ENCODE peak calls at places on chromosomes 13 and 19, in five cellular contexts. One of them, this sample, is unnamed.

GRCh38 chr13:114109646-114110045 is 22.8 kb downstream of the RASA3 start:
- DNase-seq in hippocampal formation: no peak
- DNase-seq in stimulated activated CD8-positive, alpha-beta memory T cell treated with anti-CD3 and anti-CD28 coated beads, Interleukin-15, amount 100 ng/mL, for 24 hours: no peak
- DNase-seq in NCI-H1048: no peak
- DNase-seq in T-helper 2 cell: no peak
- DNase-seq in this sample: no peak

GRCh38 chr13:37735293-37735692 is 134.3 kb downstream of the TRPC4 start:
- DNase-seq in hippocampal formation: no peak
- DNase-seq in stimulated activated CD8-positive, alpha-beta memory T cell treated with anti-CD3 and anti-CD28 coated beads, Interleukin-15, amount 100 ng/mL, for 24 hours: no peak
- DNase-seq in NCI-H1048: no peak
- DNase-seq in T-helper 2 cell: no peak
- DNase-seq in this sample: no peak

GRCh38 chr13:95123726-95124125 is 177.5 kb downstream of the ABCC4 start:
- DNase-seq in hippocampal formation: no peak
- DNase-seq in stimulated activated CD8-positive, alpha-beta memory T cell treated with anti-CD3 and anti-CD28 coated beads, Interleukin-15, amount 100 ng/mL, for 24 hours: no peak
- DNase-seq in NCI-H1048: no peak
- DNase-seq in T-helper 2 cell: no peak
- DNase-seq in this sample: no peak

GRCh38 chr19:46860125-46860845 is 512 bp upstream of the ARHGAP35 start:
- DNase-seq in hippocampal formation: peak
- DNase-seq in stimulated activated CD8-positive, alpha-beta memory T cell treated with anti-CD3 and anti-CD28 coated beads, Interleukin-15, amount 100 ng/mL, for 24 hours: peak
- DNase-seq in NCI-H1048: peak
- DNase-seq in T-helper 2 cell: peak
- DNase-seq in this sample: peak

GRCh38 chr19:2769218-2769617 is 13.9 kb downstream of the SGTA start:
- DNase-seq in hippocampal formation: no peak
- DNase-seq in stimulated activated CD8-positive, alpha-beta memory T cell treated with anti-CD3 and anti-CD28 coated beads, Interleukin-15, amount 100 ng/mL, for 24 hours: no peak
- DNase-seq in NCI-H1048: no peak
- DNase-seq in T-helper 2 cell: no peak
- DNase-seq in this sample: no peak

GRCh38 chr19:18203408-18203862 is 407 bp downstream of the RAB3A start:
- DNase-seq in hippocampal formation: peak
- DNase-seq in stimulated activated CD8-positive, alpha-beta memory T cell treated with anti-CD3 and anti-CD28 coated beads, Interleukin-15, amount 100 ng/mL, for 24 hours: no peak
- DNase-seq in NCI-H1048: no peak
- DNase-seq in T-helper 2 cell: no peak
- DNase-seq in this sample: no peak

GRCh38 chr13:67013709-67014108 is 216.4 kb downstream of the PCDH9 start:
- DNase-seq in hippocampal formation: no peak
- DNase-seq in stimulated activated CD8-positive, alpha-beta memory T cell treated with anti-CD3 and anti-CD28 coated beads, Interleukin-15, amount 100 ng/mL, for 24 hours: no peak
- DNase-seq in NCI-H1048: no peak
- DNase-seq in T-helper 2 cell: no peak
- DNase-seq in this sample: no peak

GRCh38 chr13:98548230-98548629 is 28.7 kb downstream of the STK24 start:
- DNase-seq in hippocampal formation: no peak
- DNase-seq in stimulated activated CD8-positive, alpha-beta memory T cell treated with anti-CD3 and anti-CD28 coated beads, Interleukin-15, amount 100 ng/mL, for 24 hours: no peak
- DNase-seq in NCI-H1048: no peak
- DNase-seq in T-helper 2 cell: no peak
- DNase-seq in this sample: no peak

GRCh38 chr19:772730-773436 is 22.0 kb downstream of the MISP start:
- DNase-seq in hippocampal formation: no peak
- DNase-seq in stimulated activated CD8-positive, alpha-beta memory T cell treated with anti-CD3 and anti-CD28 coated beads, Interleukin-15, amount 100 ng/mL, for 24 hours: no peak
- DNase-seq in NCI-H1048: no peak
- DNase-seq in T-helper 2 cell: no peak
- DNase-seq in this sample: no peak

GRCh38 chr19:37594982-37595382 is 306 bp downstream of the ZNF540 start:
- DNase-seq in hippocampal formation: peak
- DNase-seq in stimulated activated CD8-positive, alpha-beta memory T cell treated with anti-CD3 and anti-CD28 coated beads, Interleukin-15, amount 100 ng/mL, for 24 hours: peak
- DNase-seq in NCI-H1048: no peak
- DNase-seq in T-helper 2 cell: peak
- DNase-seq in this sample: peak

GRCh38 chr19:18013210-18013609 is 5.2 kb downstream of the ARRDC2 start:
- DNase-seq in hippocampal formation: no peak
- DNase-seq in stimulated activated CD8-positive, alpha-beta memory T cell treated with anti-CD3 and anti-CD28 coated beads, Interleukin-15, amount 100 ng/mL, for 24 hours: no peak
- DNase-seq in NCI-H1048: no peak
- DNase-seq in T-helper 2 cell: no peak
- DNase-seq in this sample: no peak

GRCh38 chr19:14580623-14581237 is 2.2 kb upstream of the CLEC17A start:
- DNase-seq in hippocampal formation: no peak
- DNase-seq in stimulated activated CD8-positive, alpha-beta memory T cell treated with anti-CD3 and anti-CD28 coated beads, Interleukin-15, amount 100 ng/mL, for 24 hours: no peak
- DNase-seq in NCI-H1048: no peak
- DNase-seq in T-helper 2 cell: no peak
- DNase-seq in this sample: no peak

GRCh38 chr13:102401305-102401704 is 543 bp downstream of the FGF14 start:
- DNase-seq in hippocampal formation: no peak
- DNase-seq in stimulated activated CD8-positive, alpha-beta memory T cell treated with anti-CD3 and anti-CD28 coated beads, Interleukin-15, amount 100 ng/mL, for 24 hours: no peak
- DNase-seq in NCI-H1048: no peak
- DNase-seq in T-helper 2 cell: no peak
- DNase-seq in this sample: no peak

GRCh38 chr19:33621811-33622504 is at the start of gene CHST8:
- DNase-seq in hippocampal formation: no peak
- DNase-seq in stimulated activated CD8-positive, alpha-beta memory T cell treated with anti-CD3 and anti-CD28 coated beads, Interleukin-15, amount 100 ng/mL, for 24 hours: no peak
- DNase-seq in NCI-H1048: no peak
- DNase-seq in T-helper 2 cell: no peak
- DNase-seq in this sample: no peak

GRCh38 chr13:73096173-73097117 is 37.6 kb downstream of the KLF5 start:
- DNase-seq in hippocampal formation: no peak
- DNase-seq in stimulated activated CD8-positive, alpha-beta memory T cell treated with anti-CD3 and anti-CD28 coated beads, Interleukin-15, amount 100 ng/mL, for 24 hours: no peak
- DNase-seq in NCI-H1048: no peak
- DNase-seq in T-helper 2 cell: no peak
- DNase-seq in this sample: no peak

GRCh38 chr19:54035215-54036178 is 28.2 kb downstream of the VSTM1 start:
- DNase-seq in hippocampal formation: no peak
- DNase-seq in stimulated activated CD8-positive, alpha-beta memory T cell treated with anti-CD3 and anti-CD28 coated beads, Interleukin-15, amount 100 ng/mL, for 24 hours: no peak
- DNase-seq in NCI-H1048: no peak
- DNase-seq in T-helper 2 cell: no peak
- DNase-seq in this sample: no peak

GRCh38 chr19:51695702-51696315 is 2.7 kb downstream of the SPACA6 start:
- DNase-seq in hippocampal formation: no peak
- DNase-seq in stimulated activated CD8-positive, alpha-beta memory T cell treated with anti-CD3 and anti-CD28 coated beads, Interleukin-15, amount 100 ng/mL, for 24 hours: no peak
- DNase-seq in NCI-H1048: no peak
- DNase-seq in T-helper 2 cell: no peak
- DNase-seq in this sample: no peak

GRCh38 chr19:35534803-35535480 is 1.7 kb downstream of the GAPDHS start:
- DNase-seq in hippocampal formation: no peak
- DNase-seq in stimulated activated CD8-positive, alpha-beta memory T cell treated with anti-CD3 and anti-CD28 coated beads, Interleukin-15, amount 100 ng/mL, for 24 hours: no peak
- DNase-seq in NCI-H1048: no peak
- DNase-seq in T-helper 2 cell: no peak
- DNase-seq in this sample: no peak

GRCh38 chr13:33205804-33206221 is 79.7 kb downstream of the STARD13 start:
- DNase-seq in hippocampal formation: no peak
- DNase-seq in stimulated activated CD8-positive, alpha-beta memory T cell treated with anti-CD3 and anti-CD28 coated beads, Interleukin-15, amount 100 ng/mL, for 24 hours: no peak
- DNase-seq in NCI-H1048: no peak
- DNase-seq in T-helper 2 cell: no peak
- DNase-seq in this sample: no peak

GRCh38 chr13:45830121-45830520 is 21.4 kb downstream of the SIAH3 start:
- DNase-seq in hippocampal formation: no peak
- DNase-seq in stimulated activated CD8-positive, alpha-beta memory T cell treated with anti-CD3 and anti-CD28 coated beads, Interleukin-15, amount 100 ng/mL, for 24 hours: no peak
- DNase-seq in NCI-H1048: no peak
- DNase-seq in T-helper 2 cell: no peak
- DNase-seq in this sample: no peak

GRCh38 chr13:58080806-58081205 is 449.3 kb downstream of the PCDH17 start:
- DNase-seq in hippocampal formation: no peak
- DNase-seq in stimulated activated CD8-positive, alpha-beta memory T cell treated with anti-CD3 and anti-CD28 coated beads, Interleukin-15, amount 100 ng/mL, for 24 hours: no peak
- DNase-seq in NCI-H1048: no peak
- DNase-seq in T-helper 2 cell: no peak
- DNase-seq in this sample: no peak

GRCh38 chr19:35295792-35296462 is 4.0 kb downstream of the MAG start:
- DNase-seq in hippocampal formation: no peak
- DNase-seq in stimulated activated CD8-positive, alpha-beta memory T cell treated with anti-CD3 and anti-CD28 coated beads, Interleukin-15, amount 100 ng/mL, for 24 hours: no peak
- DNase-seq in NCI-H1048: no peak
- DNase-seq in T-helper 2 cell: peak
- DNase-seq in this sample: no peak

GRCh38 chr13:46577656-46578589 is 25.0 kb downstream of the LRCH1 start:
- DNase-seq in hippocampal formation: no peak
- DNase-seq in stimulated activated CD8-positive, alpha-beta memory T cell treated with anti-CD3 and anti-CD28 coated beads, Interleukin-15, amount 100 ng/mL, for 24 hours: no peak
- DNase-seq in NCI-H1048: no peak
- DNase-seq in T-helper 2 cell: no peak
- DNase-seq in this sample: no peak

GRCh38 chr19:29694669-29695627 is 20.1 kb downstream of the C19orf12 start:
- DNase-seq in hippocampal formation: peak
- DNase-seq in stimulated activated CD8-positive, alpha-beta memory T cell treated with anti-CD3 and anti-CD28 coated beads, Interleukin-15, amount 100 ng/mL, for 24 hours: peak
- DNase-seq in NCI-H1048: no peak
- DNase-seq in T-helper 2 cell: peak
- DNase-seq in this sample: peak

GRCh38 chr13:70407486-70407885 is 299.2 kb upstream of the KLHL1 start:
- DNase-seq in hippocampal formation: no peak
- DNase-seq in stimulated activated CD8-positive, alpha-beta memory T cell treated with anti-CD3 and anti-CD28 coated beads, Interleukin-15, amount 100 ng/mL, for 24 hours: no peak
- DNase-seq in NCI-H1048: no peak
- DNase-seq in T-helper 2 cell: no peak
- DNase-seq in this sample: no peak

GRCh38 chr19:29293736-29294342 is 80.9 kb upstream of the UQCRFS1 start:
- DNase-seq in hippocampal formation: no peak
- DNase-seq in stimulated activated CD8-positive, alpha-beta memory T cell treated with anti-CD3 and anti-CD28 coated beads, Interleukin-15, amount 100 ng/mL, for 24 hours: no peak
- DNase-seq in NCI-H1048: no peak
- DNase-seq in T-helper 2 cell: no peak
- DNase-seq in this sample: no peak

GRCh38 chr13:29800687-29801086 is 49.7 kb downstream of the UBL3 start:
- DNase-seq in hippocampal formation: no peak
- DNase-seq in stimulated activated CD8-positive, alpha-beta memory T cell treated with anti-CD3 and anti-CD28 coated beads, Interleukin-15, amount 100 ng/mL, for 24 hours: no peak
- DNase-seq in NCI-H1048: no peak
- DNase-seq in T-helper 2 cell: no peak
- DNase-seq in this sample: no peak

GRCh38 chr19:46625731-46626130 is 842 bp upstream of the PTGIR start:
- DNase-seq in hippocampal formation: no peak
- DNase-seq in stimulated activated CD8-positive, alpha-beta memory T cell treated with anti-CD3 and anti-CD28 coated beads, Interleukin-15, amount 100 ng/mL, for 24 hours: no peak
- DNase-seq in NCI-H1048: no peak
- DNase-seq in T-helper 2 cell: no peak
- DNase-seq in this sample: no peak

GRCh38 chr19:49193822-49194394 is 36.3 kb downstream of the TRPM4 start:
- DNase-seq in hippocampal formation: no peak
- DNase-seq in stimulated activated CD8-positive, alpha-beta memory T cell treated with anti-CD3 and anti-CD28 coated beads, Interleukin-15, amount 100 ng/mL, for 24 hours: no peak
- DNase-seq in NCI-H1048: no peak
- DNase-seq in T-helper 2 cell: no peak
- DNase-seq in this sample: no peak

GRCh38 chr13:90622547-90622946 is 724.9 kb upstream of the MIR17HG start:
- DNase-seq in hippocampal formation: no peak
- DNase-seq in stimulated activated CD8-positive, alpha-beta memory T cell treated with anti-CD3 and anti-CD28 coated beads, Interleukin-15, amount 100 ng/mL, for 24 hours: no peak
- DNase-seq in NCI-H1048: no peak
- DNase-seq in T-helper 2 cell: no peak
- DNase-seq in this sample: no peak

GRCh38 chr13:40562975-40563349 is 103.5 kb downstream of the FOXO1 start:
- DNase-seq in hippocampal formation: no peak
- DNase-seq in stimulated activated CD8-positive, alpha-beta memory T cell treated with anti-CD3 and anti-CD28 coated beads, Interleukin-15, amount 100 ng/mL, for 24 hours: no peak
- DNase-seq in NCI-H1048: no peak
- DNase-seq in T-helper 2 cell: peak
- DNase-seq in this sample: no peak

GRCh38 chr19:56153507-56153906 is 12.4 kb downstream of the ZNF444 start:
- DNase-seq in hippocampal formation: no peak
- DNase-seq in stimulated activated CD8-positive, alpha-beta memory T cell treated with anti-CD3 and anti-CD28 coated beads, Interleukin-15, amount 100 ng/mL, for 24 hours: no peak
- DNase-seq in NCI-H1048: no peak
- DNase-seq in T-helper 2 cell: no peak
- DNase-seq in this sample: no peak

GRCh38 chr13:49046534-49046933 is 70.8 kb downstream of the FNDC3A start:
- DNase-seq in hippocampal formation: no peak
- DNase-seq in stimulated activated CD8-positive, alpha-beta memory T cell treated with anti-CD3 and anti-CD28 coated beads, Interleukin-15, amount 100 ng/mL, for 24 hours: no peak
- DNase-seq in NCI-H1048: no peak
- DNase-seq in T-helper 2 cell: no peak
- DNase-seq in this sample: no peak

GRCh38 chr19:37954421-37954874 is 47.4 kb downstream of the SIPA1L3 start:
- DNase-seq in hippocampal formation: no peak
- DNase-seq in stimulated activated CD8-positive, alpha-beta memory T cell treated with anti-CD3 and anti-CD28 coated beads, Interleukin-15, amount 100 ng/mL, for 24 hours: no peak
- DNase-seq in NCI-H1048: no peak
- DNase-seq in T-helper 2 cell: no peak
- DNase-seq in this sample: no peak

GRCh38 chr19:17861542-17862402 is 2.1 kb downstream of the RPL18A start:
- DNase-seq in hippocampal formation: no peak
- DNase-seq in stimulated activated CD8-positive, alpha-beta memory T cell treated with anti-CD3 and anti-CD28 coated beads, Interleukin-15, amount 100 ng/mL, for 24 hours: no peak
- DNase-seq in NCI-H1048: no peak
- DNase-seq in T-helper 2 cell: no peak
- DNase-seq in this sample: no peak

GRCh38 chr19:54369082-54369691 is 4.5 kb upstream of the LAIR1 start:
- DNase-seq in hippocampal formation: no peak
- DNase-seq in stimulated activated CD8-positive, alpha-beta memory T cell treated with anti-CD3 and anti-CD28 coated beads, Interleukin-15, amount 100 ng/mL, for 24 hours: no peak
- DNase-seq in NCI-H1048: no peak
- DNase-seq in T-helper 2 cell: no peak
- DNase-seq in this sample: no peak

GRCh38 chr13:77431449-77431848 is 104.1 kb upstream of the SCEL start:
- DNase-seq in hippocampal formation: no peak
- DNase-seq in stimulated activated CD8-positive, alpha-beta memory T cell treated with anti-CD3 and anti-CD28 coated beads, Interleukin-15, amount 100 ng/mL, for 24 hours: no peak
- DNase-seq in NCI-H1048: no peak
- DNase-seq in T-helper 2 cell: no peak
- DNase-seq in this sample: no peak